ENCODE peak calls at places on chromosome 18, in nine cellular contexts. N is COLO829; P is stimulated activated CD4-positive, alpha-beta T cell treated with anti-CD3 and anti-CD28 coated beads, TNF-alpha, amount 100 ng/mL, for 24 hours; A is glutamatergic neuron; E is activated T-cell treated with anti-CD3 and anti-CD28 coated beads for 24 hours; W is HL-60; L is left lung; O is T1000; F is stimulated activated CD8-positive, alpha-beta memory T cell treated with anti-CD3 and anti-CD28 coated beads, Interleukin-12 subunit alpha, Interleukin-12 subunit beta, amount 100 ng/mL, for 1 hour. G is an unnamed sample.
A peak's percentile ranks its signal among the peaks of the same experiment; 100 is the strongest.

GRCh38 chr18:51438797-51439350 is 241.4 kb upstream of the MEX3C start:
- DNase-seq in N (no peak), P (no peak), A (no peak), E (no peak), W (no peak), L (no peak), O (no peak), F (no peak), G (no peak)

GRCh38 chr18:78448106-78448505 is 531.5 kb upstream of the SALL3 start:
- DNase-seq in N (no peak), P (no peak), A (no peak), E (no peak), W (no peak), L (no peak), O (no peak), F (no peak), G (no peak)

GRCh38 chr18:49890041-49890440 is 76.7 kb upstream of the ACAA2 start:
- DNase-seq in N (no peak), P (no peak), A (no peak), E (no peak), W (no peak), L (no peak), O (no peak), F (no peak), G (no peak)

GRCh38 chr18:24497052-24497754 is 36.8 kb downstream of the HRH4 start:
- DNase-seq in N (no peak), P (no peak), A (no peak), E (no peak), W (no peak), L (no peak), O (no peak), F (no peak), G (peak; percentile 30)

GRCh38 chr18:46755315-46756171 is 1.3 kb downstream of the ST8SIA5 start:
- DNase-seq in N (no peak), P (no peak), A (no peak), E (no peak), W (no peak), L (no peak), O (no peak), F (no peak), G (no peak)

GRCh38 chr18:13269599-13270011 is 51.0 kb downstream of the LDLRAD4 start:
- DNase-seq in N (no peak), P (no peak), A (no peak), E (no peak), W (no peak), L (no peak), O (no peak), F (no peak), G (no peak)

GRCh38 chr18:44732604-44733003 is 51.9 kb downstream of the SETBP1 start:
- DNase-seq in N (no peak), P (no peak), A (no peak), E (no peak), W (no peak), L (no peak), O (no peak), F (no peak), G (peak; percentile 27)

GRCh38 chr18:9181275-9181674 is 44.7 kb downstream of the ANKRD12 start:
- DNase-seq in N (no peak), P (no peak), A (no peak), E (no peak), W (no peak), L (no peak), O (no peak), F (no peak), G (no peak)

GRCh38 chr18:46623541-46623940 is 33.5 kb downstream of the LOXHD1 start:
- DNase-seq in N (no peak), P (no peak), A (peak; percentile 22), E (peak; percentile 5), W (no peak), L (no peak), O (no peak), F (no peak), G (no peak)

GRCh38 chr18:57705011-57705410 is 83.4 kb upstream of the NARS1 start:
- DNase-seq in N (no peak), P (no peak), A (no peak), E (no peak), W (no peak), L (no peak), O (no peak), F (no peak), G (no peak)

GRCh38 chr18:44602845-44603244 is 77.8 kb upstream of the SETBP1 start:
- DNase-seq in N (no peak), P (no peak), A (no peak), E (no peak), W (no peak), L (no peak), O (no peak), F (no peak), G (no peak)

GRCh38 chr18:49399003-49399402 is 61.4 kb downstream of the DYM start:
- DNase-seq in N (peak; percentile 12), P (no peak), A (no peak), E (no peak), W (peak; percentile 86), L (no peak), O (no peak), F (no peak), G (peak; percentile 35)

GRCh38 chr18:67715567-67715966 is 199.0 kb upstream of the DSEL start:
- DNase-seq in N (no peak), P (no peak), A (no peak), E (no peak), W (no peak), L (no peak), O (no peak), F (no peak), G (no peak)

GRCh38 chr18:8423051-8423558 is 186.1 kb upstream of the RAB12 start:
- DNase-seq in N (peak; percentile 52), P (no peak), A (peak; percentile 31), E (no peak), W (no peak), L (no peak), O (no peak), F (no peak), G (no peak)

GRCh38 chr18:5868218-5868904 is 27.0 kb downstream of the TMEM200C start:
- DNase-seq in N (peak; percentile 64), P (no peak), A (peak; percentile 70), E (no peak), W (peak; percentile 76), L (peak; percentile 18), O (peak; percentile 62), F (no peak), G (peak; percentile 91)

GRCh38 chr18:74731097-74731496 is 133.4 kb downstream of the ZNF407 start:
- DNase-seq in N (no peak), P (no peak), A (no peak), E (no peak), W (no peak), L (no peak), O (no peak), F (no peak), G (peak; percentile 38)

GRCh38 chr18:79353238-79353637 is 42.5 kb upstream of the NFATC1 start:
- DNase-seq in N (no peak), P (no peak), A (peak; percentile 72), E (no peak), W (no peak), L (no peak), O (no peak), F (no peak), G (peak; percentile 6)

GRCh38 chr18:49647496-49648168 is 85.8 kb downstream of the LIPG start:
- DNase-seq in N (no peak), P (no peak), A (no peak), E (no peak), W (no peak), L (no peak), O (no peak), F (no peak), G (peak; percentile 28)

GRCh38 chr18:29892960-29893558 is 1149.5 kb downstream of the DSC3 start:
- DNase-seq in N (no peak), P (no peak), A (no peak), E (no peak), W (no peak), L (no peak), O (no peak), F (no peak), G (peak; percentile 9)

GRCh38 chr18:72648079-72648478 is 103.9 kb upstream of the CBLN2 start:
- DNase-seq in N (no peak), P (no peak), A (no peak), E (no peak), W (no peak), L (no peak), O (no peak), F (no peak), G (no peak)

GRCh38 chr18:74251297-74252031 is 40.3 kb downstream of the CYB5A start:
- DNase-seq in N (no peak), P (no peak), A (no peak), E (no peak), W (peak; percentile 79), L (no peak), O (no peak), F (no peak), G (peak; percentile 92)

GRCh38 chr18:70981400-70982140 is 692.7 kb downstream of the SOCS6 start:
- DNase-seq in N (no peak), P (no peak), A (no peak), E (no peak), W (no peak), L (no peak), O (no peak), F (no peak), G (no peak)

GRCh38 chr18:9684901-9685738 is 23.0 kb upstream of the RAB31 start:
- DNase-seq in N (no peak), P (no peak), A (no peak), E (no peak), W (peak; percentile 54), L (no peak), O (no peak), F (no peak), G (peak; percentile 85)

GRCh38 chr18:8301427-8302172 is 307.6 kb upstream of the RAB12 start:
- DNase-seq in N (no peak), P (no peak), A (no peak), E (no peak), W (no peak), L (peak; percentile 72), O (no peak), F (no peak), G (peak; percentile 11)

GRCh38 chr18:79588131-79588635 is 91.4 kb upstream of the CTDP1 start:
- DNase-seq in N (no peak), P (no peak), A (peak; percentile 0), E (no peak), W (no peak), L (peak; percentile 75), O (no peak), F (no peak), G (no peak)

GRCh38 chr18:75377975-75378673 is 49.4 kb downstream of the SMIM21 start:
- DNase-seq in N (no peak), P (no peak), A (no peak), E (no peak), W (no peak), L (no peak), O (no peak), F (no peak), G (no peak)

GRCh38 chr18:48990497-48991298 is 39.9 kb upstream of the SMAD7 start:
- DNase-seq in N (no peak), P (no peak), A (no peak), E (no peak), W (no peak), L (no peak), O (no peak), F (no peak), G (no peak)

GRCh38 chr18:39198376-39198775 is 1632.8 kb upstream of the CELF4 start:
- DNase-seq in N (no peak), P (no peak), A (no peak), E (no peak), W (no peak), L (no peak), O (no peak), F (no peak), G (no peak)

GRCh38 chr18:45619826-45620201 is 4.5 kb downstream of the SLC14A2 start:
- DNase-seq in N (no peak), P (no peak), A (no peak), E (no peak), W (no peak), L (no peak), O (no peak), F (no peak), G (no peak)

GRCh38 chr18:61398961-61399632 is 65.9 kb downstream of the CDH20 start:
- DNase-seq in N (no peak), P (no peak), A (no peak), E (no peak), W (no peak), L (no peak), O (no peak), F (no peak), G (no peak)

GRCh38 chr18:1784113-1784512 is 787.2 kb downstream of the METTL4 start:
- DNase-seq in N (no peak), P (no peak), A (no peak), E (no peak), W (no peak), L (peak; percentile 29), O (no peak), F (no peak), G (no peak)